ENCODE peak calls at places on chromosome 12, in ten cellular contexts. G, N, J, D, F, X, E, M, C and I are unnamed samples.
A peak's percentile ranks its signal among the peaks of the same experiment; 100 is the strongest.

GRCh38 chr12:120261951-120262851 is 3.3 kb downstream of the PXN start:
- DNase-seq in F (no peak), J (no peak), E (no peak), G (peak; percentile 71), N (no peak), M (no peak), C (peak; percentile 47), D (no peak), X (no peak), I (no peak)

GRCh38 chr12:14825256-14825655 is 11.3 kb upstream of the SMCO3 start:
- DNase-seq in F (no peak), X (no peak), J (no peak), N (no peak), C (no peak), D (no peak), G (no peak), E (no peak), M (no peak), I (no peak)

GRCh38 chr12:118055144-118055557 is 5.8 kb downstream of the WSB2 start:
- DNase-seq in M (no peak), F (peak; percentile 44), X (peak; percentile 64), G (peak; percentile 43), J (peak; percentile 28), C (peak; percentile 57), D (peak; percentile 18), E (peak; percentile 48), N (no peak), I (no peak)

GRCh38 chr12:125021096-125021495 is 27.7 kb downstream of the BRI3BP start:
- DNase-seq in F (no peak), C (no peak), N (no peak), E (no peak), M (no peak), D (no peak), X (no peak), J (no peak), G (no peak), I (no peak)

GRCh38 chr12:52020539-52021336 is 14.0 kb downstream of the TAMALIN start:
- DNase-seq in G (peak; percentile 63), M (no peak), J (peak; percentile 40), X (peak; percentile 67), N (peak; percentile 43), F (no peak), E (peak; percentile 41), C (peak; percentile 33), D (peak; percentile 47), I (no peak)

GRCh38 chr12:26298785-26299621 is 103.6 kb downstream of the SSPN start:
- DNase-seq in G (peak; percentile 88), E (no peak), N (no peak), F (no peak), D (no peak), X (no peak), J (no peak), C (peak; percentile 26), M (no peak), I (peak; percentile 6)

GRCh38 chr12:131087991-131088700 is 134.4 kb downstream of the ADGRD1 start:
- DNase-seq in M (no peak), N (no peak), E (no peak), J (no peak), X (no peak), D (no peak), C (no peak), F (no peak), G (no peak), I (no peak)

GRCh38 chr12:24948452-24948815 is 467 bp downstream of the BCAT1 start:
- DNase-seq in C (peak; percentile 13), X (no peak), J (no peak), G (peak; percentile 55), E (no peak), N (no peak), M (no peak), D (no peak), F (no peak), I (no peak)

GRCh38 chr12:32477714-32478113 is 78.4 kb downstream of the FGD4 start:
- DNase-seq in N (no peak), C (no peak), E (no peak), M (no peak), J (no peak), G (peak; percentile 95), X (no peak), D (no peak), F (no peak), I (no peak)

GRCh38 chr12:90036641-90037040 is 328.0 kb upstream of the ATP2B1 start:
- DNase-seq in C (no peak), X (no peak), D (no peak), G (no peak), F (no peak), N (no peak), E (no peak), M (no peak), J (no peak), I (no peak)

GRCh38 chr12:72261885-72262284 is 10.3 kb upstream of the TRHDE start:
- DNase-seq in G (no peak), C (no peak), X (no peak), N (no peak), M (no peak), D (no peak), E (no peak), F (no peak), J (no peak), I (no peak)

GRCh38 chr12:119988440-119988787 is 622 bp upstream of the BICDL1 start:
- DNase-seq in E (no peak), J (no peak), F (no peak), D (no peak), C (peak; percentile 52), G (peak; percentile 43), X (no peak), M (no peak), N (no peak), I (no peak)

GRCh38 chr12:19288603-19289244 is 150.6 kb upstream of the AEBP2 start:
- DNase-seq in E (no peak), X (no peak), F (no peak), N (peak; percentile 31), C (peak; percentile 31), D (no peak), J (no peak), G (peak; percentile 51), M (peak; percentile 32), I (no peak)